ENCODE peak calls at places on chromosomes 2 and 18, in ten cellular contexts. E is fibroblast of the aortic adventitia, H is heart left ventricle, B is AG04450, M is psoas muscle, X is colonic mucosa, D is OCI-LY7, T is fibroblast of villous mesenchyme, U is astrocyte of the spinal cord, V is tibial nerve. Z is an unnamed sample.

GRCh38 chr18:50594931-50595330 is 35.0 kb downstream of the MAPK4 start:
- DNase-seq in E (no peak), H (no peak), B (no peak), M (no peak), X (no peak), D (no peak), T (peak), U (no peak), V (no peak), Z (no peak)

GRCh38 chr18:79510046-79510685 is 114.4 kb downstream of the NFATC1 start:
- DNase-seq in E (no peak), H (peak), B (no peak), M (no peak), X (no peak), D (no peak), T (no peak), U (no peak), V (no peak), Z (no peak)

GRCh38 chr2:197677483-197677882 is 2.1 kb upstream of the RFTN2 start:
- DNase-seq in E (no peak), H (no peak), B (no peak), M (no peak), X (no peak), D (no peak), T (peak), U (peak), V (no peak), Z (no peak)

GRCh38 chr18:23864620-23865019 is 149.9 kb upstream of the TTC39C start:
- DNase-seq in E (no peak), H (no peak), B (no peak), M (no peak), X (no peak), D (peak), T (no peak), U (no peak), V (no peak), Z (peak)

GRCh38 chr2:158079672-158080071 is 22.0 kb upstream of the UPP2 start:
- DNase-seq in E (peak), H (no peak), B (no peak), M (no peak), X (no peak), D (no peak), T (no peak), U (peak), V (no peak), Z (no peak)

GRCh38 chr2:3242747-3243369 is 134.8 kb downstream of the EIPR1 start:
- DNase-seq in E (peak), H (no peak), B (no peak), M (no peak), X (no peak), D (no peak), T (peak), U (no peak), V (peak), Z (peak)

GRCh38 chr2:84694088-84694622 is 177.9 kb downstream of the DNAH6 start:
- DNase-seq in E (no peak), H (no peak), B (no peak), M (no peak), X (peak), D (no peak), T (no peak), U (no peak), V (no peak), Z (no peak)

GRCh38 chr2:203453858-203454451 is 81.1 kb downstream of the RAPH1 start:
- DNase-seq in E (peak), H (no peak), B (peak), M (no peak), X (peak), D (peak), T (peak), U (peak), V (peak), Z (peak)

GRCh38 chr2:223100061-223100511 is 48.1 kb downstream of the KCNE4 start:
- DNase-seq in E (peak), H (peak), B (no peak), M (peak), X (no peak), D (no peak), T (peak), U (peak), V (peak), Z (no peak)

GRCh38 chr18:51234117-51235010 is 36.9 kb upstream of the MEX3C start:
- DNase-seq in E (peak), H (no peak), B (no peak), M (no peak), X (no peak), D (no peak), T (no peak), U (no peak), V (no peak), Z (peak)

DNA sequence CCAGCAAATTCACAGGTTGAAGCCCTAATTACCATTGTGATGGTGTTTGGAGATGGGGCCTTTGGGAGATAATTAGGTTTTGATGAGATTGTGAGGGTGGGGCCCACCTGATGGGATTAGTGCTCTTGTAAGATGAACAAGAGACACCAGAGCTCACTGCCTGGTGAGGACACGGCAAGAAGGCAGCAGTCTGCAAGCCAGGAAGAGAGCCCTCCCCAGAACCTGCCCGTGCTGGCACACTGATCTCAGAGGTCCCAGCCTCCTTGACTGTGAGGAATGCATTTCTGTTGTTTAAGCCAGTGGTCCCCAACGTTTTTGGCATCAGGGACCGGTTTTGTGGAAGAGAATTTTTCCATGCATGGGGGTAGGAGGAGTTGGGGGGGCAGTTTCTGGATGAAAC is 240.7 kb downstream of the KLHL29 start:
- DNase-seq in E (no peak), H (no peak), B (no peak), M (no peak), X (no peak), D (no peak), T (no peak), U (no peak), V (no peak), Z (no peak)
- TF ChIP-seq CTCF in E (no peak), H (no peak), B (no peak), M (no peak), X (no peak), D (no peak), T (no peak), U (no peak), V (no peak), Z (no peak)

DNA sequence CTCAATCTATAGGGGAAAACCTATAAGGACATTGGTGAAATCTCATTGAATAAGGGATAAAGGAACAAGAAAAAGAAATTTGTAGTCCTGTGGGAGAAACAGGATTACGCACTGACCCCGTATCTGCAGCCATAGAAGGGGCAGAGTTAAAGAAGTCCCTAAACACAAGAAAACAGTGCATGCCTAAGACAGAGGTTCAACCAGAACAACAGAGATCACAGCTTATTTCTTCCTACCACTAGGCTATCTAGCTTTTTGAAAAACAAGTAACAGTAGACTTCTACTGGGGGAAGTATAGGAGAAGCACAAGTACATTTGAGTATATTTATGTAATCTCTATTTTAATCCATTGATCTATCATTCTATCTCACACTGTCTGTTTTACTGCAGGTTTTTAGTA is 485.2 kb upstream of the REG3G start:
- DNase-seq in E (no peak), H (no peak), B (no peak), M (no peak), X (no peak), D (no peak), T (no peak), U (no peak), V (no peak), Z (no peak)
- H3K4me3 ChIP-seq in E (no peak), H (no peak), B (no peak), M (no peak), X (no peak), D (no peak), T (no peak), U (no peak), V (no peak), Z (no peak)

GRCh38 chr2:133266926-133267590 is 301.2 kb downstream of the NCKAP5 start:
- DNase-seq in E (no peak), H (no peak), B (no peak), M (no peak), X (no peak), D (no peak), T (no peak), U (no peak), V (no peak), Z (no peak)

GRCh38 chr2:133264951-133265949 is 303.0 kb downstream of the NCKAP5 start:
- DNase-seq in E (peak), H (peak), B (no peak), M (no peak), X (peak), D (no peak), T (no peak), U (no peak), V (no peak), Z (no peak)

GRCh38 chr2:133266075-133266925 is 302.0 kb downstream of the NCKAP5 start:
- DNase-seq in E (peak), H (no peak), B (no peak), M (no peak), X (no peak), D (no peak), T (no peak), U (peak), V (no peak), Z (no peak)

DNA sequence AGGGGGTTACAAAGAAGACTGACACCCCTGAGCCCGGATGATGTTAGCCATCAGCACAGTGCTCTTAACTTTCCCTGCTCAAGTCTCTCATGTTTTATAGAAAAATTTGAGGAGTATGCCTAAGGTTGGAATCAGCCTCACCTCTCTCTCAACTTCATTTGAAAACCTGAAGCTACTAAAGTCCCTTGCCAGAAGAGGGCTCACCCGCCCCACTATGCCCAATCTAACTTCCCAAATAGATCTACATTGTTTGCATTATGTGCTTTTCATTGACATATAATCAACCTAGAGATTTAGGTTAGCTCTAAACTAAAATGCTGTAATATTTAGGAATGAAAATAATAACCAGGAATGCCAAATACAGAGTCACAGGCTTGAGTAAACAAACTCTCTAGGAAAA is 305.4 kb downstream of the NCKAP5 start:
- DNase-seq in E (peak), H (no peak), B (no peak), M (no peak), X (no peak), D (no peak), T (no peak), U (peak), V (no peak), Z (no peak)
- TF ChIP-seq CTCF in E (peak), H (no peak), B (peak), M (no peak), X (no peak), D (peak), T (peak), U (peak), V (no peak), Z (no peak)

GRCh38 chr2:437180-437579 is 149.3 kb upstream of the ALKAL2 start:
- DNase-seq in E (no peak), H (no peak), B (no peak), M (no peak), X (no peak), D (no peak), T (no peak), U (no peak), V (no peak), Z (no peak)

GRCh38 chr2:439540-440465 is 151.9 kb upstream of the ALKAL2 start:
- DNase-seq in E (no peak), H (no peak), B (no peak), M (no peak), X (no peak), D (no peak), T (no peak), U (no peak), V (peak), Z (no peak)

GRCh38 chr2:436203-436602 is 148.3 kb upstream of the ALKAL2 start:
- DNase-seq in E (no peak), H (no peak), B (no peak), M (no peak), X (no peak), D (no peak), T (no peak), U (no peak), V (no peak), Z (no peak)

GRCh38 chr2:439077-439476 is 151.2 kb upstream of the ALKAL2 start:
- DNase-seq in E (no peak), H (no peak), B (no peak), M (no peak), X (no peak), D (no peak), T (no peak), U (no peak), V (no peak), Z (no peak)

GRCh38 chr2:437772-438393 is 150.0 kb upstream of the ALKAL2 start:
- DNase-seq in E (no peak), H (no peak), B (no peak), M (no peak), X (peak), D (peak), T (no peak), U (no peak), V (no peak), Z (peak)
- H3K4me3 ChIP-seq in E (no peak), H (no peak), B (no peak), M (no peak), X (no peak), D (no peak), T (no peak), U (no peak), V (no peak), Z (no peak)

DNA sequence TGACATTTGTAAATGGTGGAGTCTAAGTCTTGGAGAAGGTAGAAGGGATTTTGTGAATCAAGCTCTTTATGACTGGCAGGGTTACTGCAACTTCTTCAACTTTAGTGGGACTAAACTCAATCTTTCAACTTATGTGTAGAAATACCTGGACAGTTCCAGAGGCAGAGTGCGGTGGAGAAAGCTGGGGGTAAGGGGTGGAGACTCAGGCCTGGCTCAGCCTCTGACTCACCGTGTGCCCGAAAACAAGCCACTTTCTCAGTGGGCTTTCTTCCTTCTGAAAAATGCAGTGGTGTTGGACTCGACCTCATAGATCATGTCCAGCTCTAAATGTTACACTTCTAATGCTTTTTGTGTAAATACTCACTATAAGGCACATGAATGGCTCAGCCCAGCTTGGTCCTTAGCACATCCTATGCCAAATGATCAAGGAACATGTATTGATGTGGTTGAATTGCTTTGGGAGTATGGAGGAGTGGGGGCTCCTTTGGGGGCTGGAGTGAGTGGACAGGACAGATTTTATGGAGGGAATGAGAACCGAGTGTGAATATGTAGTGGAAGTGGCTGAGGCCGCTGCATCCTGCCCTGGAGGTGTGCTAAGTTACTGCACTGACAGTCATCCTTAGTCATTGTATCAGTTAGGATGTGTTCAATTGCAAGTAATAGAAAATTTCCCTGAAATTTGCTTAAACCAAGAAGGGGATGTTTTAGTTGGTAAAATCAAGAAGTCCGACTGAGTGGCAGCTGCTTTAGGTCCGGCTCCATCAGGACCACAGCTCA is 32.2 kb upstream of the IGFBP5 start:
- DNase-seq in E (no peak), H (no peak), B (no peak), M (no peak), X (no peak), D (no peak), T (no peak), U (no peak), V (no peak), Z (no peak)
- TF ChIP-seq CTCF in E (peak), H (no peak), B (peak), M (no peak), X (no peak), D (no peak), T (no peak), U (no peak), V (no peak), Z (no peak)

DNA sequence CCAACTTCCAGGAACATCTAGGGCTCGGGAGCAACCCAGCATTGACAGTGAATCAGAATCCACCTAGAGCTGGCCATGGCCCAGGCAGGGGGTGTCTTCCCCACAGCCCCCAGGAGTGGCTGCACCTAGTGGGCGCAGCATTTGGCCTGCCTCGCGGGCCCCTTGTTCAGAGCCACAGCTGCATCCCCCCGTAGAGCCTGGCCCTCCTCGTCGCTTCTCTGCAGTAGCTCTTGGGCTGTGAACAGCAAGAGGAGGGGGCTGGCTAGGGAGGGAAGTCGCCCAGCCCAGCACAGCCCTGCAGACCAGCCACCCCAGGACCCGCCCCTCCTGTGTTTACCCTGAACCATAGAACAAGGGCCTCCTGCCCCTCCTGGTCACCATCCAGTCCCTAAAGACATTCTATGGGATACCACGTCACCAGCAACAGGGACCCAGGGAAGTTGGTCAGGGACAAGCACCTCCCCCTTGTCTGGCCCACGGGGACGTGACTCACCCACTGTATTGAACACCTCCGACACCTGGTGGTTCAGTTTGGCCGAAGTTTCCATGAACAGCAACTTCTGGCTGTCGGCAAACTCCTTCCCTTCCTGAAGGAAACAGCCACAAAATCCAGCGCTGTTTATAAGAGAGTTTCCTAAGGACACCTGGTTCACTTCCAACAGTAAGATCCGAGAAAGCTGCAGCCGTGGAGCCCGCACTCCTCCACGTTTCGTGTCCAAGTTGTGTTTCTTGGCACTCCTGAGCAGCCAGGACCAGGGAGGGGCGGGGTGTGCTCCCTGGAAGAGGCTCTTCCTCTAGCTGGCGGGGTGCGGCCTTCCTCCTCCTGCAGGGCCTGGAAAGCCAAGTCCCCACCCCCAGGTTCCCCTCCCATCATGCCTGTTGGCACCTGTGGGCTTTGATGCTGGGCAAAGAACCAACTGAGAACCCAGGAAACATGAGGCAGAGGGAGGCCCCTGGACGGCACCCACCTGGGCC is 8.8 kb downstream of the PRLH start:
- DNase-seq in E (peak), H (no peak), B (no peak), M (no peak), X (peak), D (no peak), T (no peak), U (no peak), V (no peak), Z (no peak)
- H3K4me3 ChIP-seq in E (no peak), H (no peak), B (no peak), M (no peak), X (no peak), D (no peak), T (no peak), U (no peak), V (no peak), Z (no peak)